ENCODE peak calls at places on chromosomes 12 and 14, in five cellular contexts. K, I, H, Y and D are unnamed samples. For H3K36me3, the result is how much of the 10 kb centered on the place peaks cover.

GRCh38 chr14:22883191-22883976 is at the start of gene REM2:
- DNase-seq in K (no peak), I (no peak), H (no peak), Y (no peak), D (no peak)

GRCh38 chr12:25102402-25102801 is 92.6 kb downstream of the DNAI7 start:
- DNase-seq in K (no peak), I (no peak), H (no peak), Y (no peak), D (no peak)

GRCh38 chr12:89574736-89575208 is 48.9 kb upstream of the POC1B start:
- DNase-seq in K (no peak), I (peak), H (peak), Y (no peak), D (peak)

GRCh38 chr12:64701283-64701682 is 57.9 kb downstream of the GNS start:
- DNase-seq in K (no peak), I (no peak), H (no peak), Y (no peak), D (no peak)

GRCh38 chr14:73264080-73264895 is 27.0 kb downstream of the PAPLN start:
- DNase-seq in K (no peak), I (no peak), H (no peak), Y (no peak), D (no peak)

GRCh38 chr14:49310298-49310697 is 275.9 kb downstream of the RPS29 start:
- DNase-seq in K (no peak), I (no peak), H (no peak), Y (no peak), D (no peak)

GRCh38 chr12:105235299-105235746 is 651 bp downstream of the APPL2 start:
- DNase-seq in K (no peak), I (no peak), H (no peak), Y (no peak), D (no peak)

GRCh38 chr12:55642275-55643068 is 5.8 kb downstream of the OR10P1 start:
- DNase-seq in K (no peak), I (no peak), H (no peak), Y (peak), D (no peak)

GRCh38 chr12:27644446-27644845 is 51.8 kb upstream of the REP15 start:
- DNase-seq in K (no peak), I (no peak), H (no peak), Y (no peak), D (no peak)

GRCh38 chr12:64608901-64609542 is 1.3 kb upstream of the RASSF3 start:
- DNase-seq in K (peak), I (no peak), H (peak), Y (peak), D (peak)

GRCh38 chr14:67172056-67172455 is 17.2 kb upstream of the GARIN2 start:
- DNase-seq in K (no peak), I (no peak), H (no peak), Y (no peak), D (no peak)

GRCh38 chr12:15856097-15856982 is 25.8 kb upstream of the STRAP start:
- DNase-seq in K (peak), I (peak), H (peak), Y (peak), D (peak)

GRCh38 chr14:53055003-53055402 is 98.1 kb downstream of the DDHD1 start:
- DNase-seq in K (peak), I (no peak), H (no peak), Y (no peak), D (no peak)

GRCh38 chr12:46533723-46534122 is 161.2 kb upstream of the SLC38A2 start:
- DNase-seq in K (no peak), I (no peak), H (no peak), Y (no peak), D (no peak)

GRCh38 chr12:96578526-96579125 is 89.2 kb downstream of the CFAP54 start:
- DNase-seq in K (peak), I (no peak), H (no peak), Y (no peak), D (no peak)

GRCh38 chr14:92866181-92866752 is 56.7 kb upstream of the CHGA start:
- DNase-seq in K (no peak), I (no peak), H (peak), Y (no peak), D (no peak)

GRCh38 chr12:104137175-104137901 is 672 bp downstream of the NFYB start:
- DNase-seq in K (no peak), I (peak), H (peak), Y (peak), D (peak)

GRCh38 chr12:123089631-123090353 is 61.1 kb downstream of the PITPNM2 start:
- DNase-seq in K (peak), I (no peak), H (peak), Y (no peak), D (no peak)

GRCh38 chr14:62002636-62003035 is 240.4 kb downstream of the SNAPC1 start:
- DNase-seq in K (no peak), I (no peak), H (no peak), Y (no peak), D (no peak)

GRCh38 chr12:52924764-52925716 is 20.2 kb upstream of the KRT8 start:
- DNase-seq in K (peak), I (no peak), H (peak), Y (no peak), D (peak)

GRCh38 chr12:47247418-47247817 is 167.7 kb upstream of the AMIGO2 start:
- DNase-seq in K (no peak), I (no peak), H (no peak), Y (no peak), D (peak)

GRCh38 chr12:110348431-110349059 is 55.0 kb downstream of the ANAPC7 start:
- DNase-seq in K (no peak), I (no peak), H (no peak), Y (no peak), D (no peak)

GRCh38 chr12:110537605-110538409 is 35.7 kb downstream of the RAD9B start:
- DNase-seq in K (no peak), I (peak), H (peak), Y (no peak), D (no peak)

GRCh38 chr12:632102-632696 is 31.0 kb downstream of the NINJ2 start:
- DNase-seq in K (no peak), I (no peak), H (no peak), Y (no peak), D (peak)

GRCh38 chr12:38850463-38850862 is 54.9 kb downstream of the CPNE8 start:
- DNase-seq in K (no peak), I (no peak), H (peak), Y (no peak), D (no peak)

GRCh38 chr12:105204916-105205315 is 31.1 kb downstream of the APPL2 start:
- DNase-seq in K (no peak), I (no peak), H (peak), Y (no peak), D (no peak)

DNA sequence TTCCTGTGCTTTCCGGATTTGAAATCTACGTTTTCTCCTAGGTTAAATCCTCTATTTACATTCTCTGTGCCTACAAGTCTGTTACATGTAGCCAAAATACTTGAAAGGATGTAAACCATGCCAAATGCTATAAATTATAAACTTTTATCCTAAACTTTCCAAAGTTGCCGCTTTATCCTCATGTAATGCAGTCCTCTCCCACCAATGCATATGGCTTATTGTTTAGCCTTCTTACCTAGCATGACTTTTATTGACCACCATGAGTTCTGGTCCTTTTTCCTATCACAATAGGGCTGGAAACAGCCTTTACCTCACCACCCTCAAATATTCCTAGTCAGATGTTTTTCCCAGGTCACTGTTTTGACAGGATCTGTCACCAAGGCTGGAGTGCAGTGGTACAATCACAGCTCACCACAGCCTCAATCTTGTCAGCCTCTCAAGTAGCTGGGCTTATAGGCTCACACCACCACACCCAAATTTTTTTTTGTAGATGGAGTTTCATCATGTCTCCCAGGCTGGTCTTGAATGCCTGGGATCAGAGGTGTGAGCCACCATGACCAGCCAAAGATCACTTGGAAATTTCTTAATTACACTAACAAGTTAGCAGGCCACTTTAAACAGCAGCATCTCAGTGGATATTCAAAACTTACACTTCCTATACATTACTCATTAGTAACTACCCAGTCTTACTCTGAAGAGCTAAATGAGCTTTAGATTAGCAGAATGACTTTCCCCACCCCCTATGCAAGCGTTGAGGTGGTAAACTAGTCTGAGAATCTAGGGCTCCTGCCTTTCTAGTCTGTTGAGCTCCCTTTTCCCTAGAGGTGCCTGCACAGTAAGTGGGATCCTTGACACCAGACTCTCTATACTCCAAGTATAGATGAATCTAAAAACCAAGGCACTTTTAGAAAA is 4.1 kb downstream of the TUBA1B start:
- DNase-seq in K (no peak), I (no peak), H (no peak), Y (no peak), D (no peak)
- TF ChIP-seq POLR2A in K (no peak), I (no peak), H (no peak), Y (no peak), D (no peak)

GRCh38 chr12:21456291-21456780 is 18.9 kb downstream of the PYROXD1 start:
- DNase-seq in K (no peak), I (no peak), H (no peak), Y (no peak), D (no peak)
- H3K36me3 ChIP-seq in K (under half), I (under half), H (under half), Y (under half), D (under half)

DNA sequence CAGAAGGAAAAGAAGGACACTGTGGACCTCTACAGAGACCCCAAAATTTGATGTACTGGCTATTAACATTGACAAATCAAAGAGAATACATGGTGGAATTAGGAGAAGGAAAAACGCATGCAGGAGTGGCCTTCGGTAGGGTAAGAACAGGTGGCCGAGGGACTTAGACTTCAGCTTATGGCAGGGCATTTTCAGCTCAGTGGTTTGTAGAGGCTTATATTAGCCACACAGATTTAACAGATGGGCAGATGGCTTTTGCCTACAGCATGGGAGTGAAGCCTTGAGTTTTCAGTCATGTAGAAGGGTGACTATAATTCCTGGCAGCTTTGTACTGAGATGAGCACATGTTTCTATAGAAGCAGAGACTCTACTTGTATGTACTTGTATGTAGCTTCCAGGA is 41.0 kb upstream of the PLEKHA5 start:
- DNase-seq in K (no peak), I (no peak), H (no peak), Y (no peak), D (no peak)
- TF ChIP-seq CTCF in K (no peak), I (no peak), H (no peak), Y (no peak), D (no peak)

GRCh38 chr12:42237052-42237852 is 796 bp downstream of the YAF2 start:
- DNase-seq in K (peak), I (peak), H (peak), Y (peak), D (peak)

GRCh38 chr12:42237853-42238239 is 202 bp downstream of the YAF2 start:
- DNase-seq in K (no peak), I (no peak), H (no peak), Y (no peak), D (no peak)

GRCh38 chr12:42240131-42240750 is 2.2 kb upstream of the YAF2 start:
- DNase-seq in K (no peak), I (no peak), H (no peak), Y (no peak), D (no peak)

GRCh38 chr12:42236017-42236416 is 2.0 kb downstream of the YAF2 start:
- DNase-seq in K (no peak), I (no peak), H (no peak), Y (no peak), D (no peak)

GRCh38 chr12:42238240-42239140 is at the start of gene YAF2:
- DNase-seq in K (peak), I (peak), H (peak), Y (peak), D (peak)
- TF ChIP-seq POLR2A in K (no peak), I (peak), H (peak), Y (peak), D (no peak)

GRCh38 chr14:102951034-102951433 is 28.6 kb downstream of the AMN start:
- DNase-seq in K (no peak), I (no peak), H (no peak), Y (no peak), D (no peak)

GRCh38 chr14:102952276-102952675 is 29.8 kb downstream of the AMN start:
- DNase-seq in K (no peak), I (no peak), H (no peak), Y (no peak), D (no peak)

GRCh38 chr14:102951799-102952198 is 29.3 kb downstream of the AMN start:
- DNase-seq in K (no peak), I (no peak), H (no peak), Y (no peak), D (no peak)

GRCh38 chr14:102954081-102954789 is 31.8 kb downstream of the AMN start:
- DNase-seq in K (no peak), I (no peak), H (no peak), Y (no peak), D (no peak)

GRCh38 chr14:102953100-102953499 is 30.6 kb downstream of the AMN start:
- DNase-seq in K (no peak), I (no peak), H (no peak), Y (no peak), D (no peak)
- H3K36me3 ChIP-seq in K (under half), I (under half), H (under half), Y (under half), D (under half)

GRCh38 chr12:12445882-12446181 is 89.0 kb downstream of the BORCS5 start:
- DNase-seq in K (no peak), I (no peak), H (no peak), Y (no peak), D (no peak)
- TF ChIP-seq CTCF in K (no peak), I (no peak), H (no peak), Y (no peak), D (no peak)

GRCh38 chr14:91419044-91419397 is 1.4 kb upstream of the CCDC88C start:
- DNase-seq in K (no peak), I (no peak), H (no peak), Y (peak), D (no peak)

GRCh38 chr14:91418387-91419043 is 895 bp upstream of the CCDC88C start:
- DNase-seq in K (peak), I (peak), H (peak), Y (peak), D (peak)

GRCh38 chr14:91416744-91417133 is 881 bp downstream of the CCDC88C start:
- DNase-seq in K (no peak), I (peak), H (no peak), Y (peak), D (no peak)

GRCh38 chr14:91417134-91417982 is at the start of gene CCDC88C:
- DNase-seq in K (peak), I (peak), H (peak), Y (peak), D (peak)

GRCh38 chr14:91417983-91418386 is 365 bp upstream of the CCDC88C start:
- DNase-seq in K (peak), I (no peak), H (no peak), Y (peak), D (no peak)
- TF ChIP-seq POLR2A in K (peak), I (no peak), H (no peak), Y (no peak), D (no peak)

GRCh38 chr12:57296291-57296690 is 45.3 kb upstream of the STAC3 start:
- DNase-seq in K (no peak), I (no peak), H (no peak), Y (no peak), D (no peak)
- H3K36me3 ChIP-seq in K (under half), I (under half), H (under half), Y (under half), D (under half)

GRCh38 chr12:6358886-6359285 is 16.5 kb downstream of the SCNN1A start:
- DNase-seq in K (no peak), I (no peak), H (no peak), Y (no peak), D (no peak)

GRCh38 chr12:6354539-6355393 is 12.9 kb upstream of the TNFRSF1A start:
- DNase-seq in K (no peak), I (no peak), H (no peak), Y (no peak), D (no peak)

GRCh38 chr12:6356374-6356820 is 14.5 kb upstream of the TNFRSF1A start:
- DNase-seq in K (no peak), I (no peak), H (no peak), Y (no peak), D (no peak)

GRCh38 chr12:6352198-6353173 is 10.6 kb upstream of the TNFRSF1A start:
- DNase-seq in K (no peak), I (no peak), H (no peak), Y (no peak), D (no peak)

DNA sequence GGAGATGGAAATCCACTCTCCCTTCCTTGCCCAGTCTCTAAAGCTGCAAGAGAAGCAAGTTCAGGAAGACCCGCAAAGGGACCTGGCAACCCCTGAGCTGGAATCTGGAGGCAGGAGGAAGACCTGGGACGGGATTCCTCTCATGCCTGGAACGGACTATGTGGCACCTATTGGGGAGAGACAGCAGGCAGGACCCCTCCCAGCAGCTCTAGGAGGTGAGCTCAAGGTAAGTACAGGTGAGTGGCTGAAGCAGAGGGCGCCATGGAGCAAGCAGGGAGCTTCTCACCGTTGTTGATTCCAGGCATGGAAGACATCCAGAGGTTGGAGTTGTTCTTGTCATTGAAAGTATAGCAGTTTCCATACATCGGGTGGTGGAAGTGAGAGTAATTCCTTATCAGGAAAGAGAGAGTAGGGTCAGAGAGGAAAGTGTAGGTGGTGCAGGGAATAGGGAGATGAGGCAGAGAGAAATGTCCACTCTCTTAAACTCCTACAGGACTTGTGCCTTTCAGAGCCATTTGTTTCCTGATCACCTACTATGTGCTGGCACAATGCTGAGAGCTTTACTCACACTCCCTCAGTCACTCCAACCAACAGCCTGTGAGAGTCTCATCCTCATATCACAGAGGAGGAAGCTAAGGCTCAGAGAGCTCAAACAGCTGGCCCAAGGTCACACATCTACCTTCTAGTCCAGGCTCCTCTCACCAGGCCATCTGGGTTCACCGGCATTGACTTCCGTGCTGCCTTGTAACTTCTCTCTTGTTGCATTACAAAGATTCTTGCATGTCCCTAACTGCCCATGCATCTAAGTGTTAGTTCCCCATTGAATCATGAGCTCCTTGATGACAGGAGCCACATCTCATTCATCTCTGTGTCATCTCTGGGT is 13.9 kb upstream of the TNFRSF1A start:
- DNase-seq in K (no peak), I (no peak), H (no peak), Y (no peak), D (no peak)
- TF ChIP-seq CTCF in K (peak), I (no peak), H (no peak), Y (no peak), D (no peak)

GRCh38 chr12:113184900-113185179 is 438 bp downstream of the DDX54 start:
- DNase-seq in K (peak), I (peak), H (peak), Y (peak), D (peak)
- TF ChIP-seq POLR2A in K (no peak), I (no peak), H (no peak), Y (no peak), D (no peak)